ENCODE peak calls at places on chromosomes 2 and 18, in six cellular contexts. A is GM12878, B is A549, G is upper lobe of left lung, F is K562, Z is HepG2. I is an unnamed sample.
A peak's percentile ranks its signal among the peaks of the same experiment; 100 is the strongest.

GRCh38 chr2:58709687-58710354 is 468.7 kb upstream of the FANCL start:
- ATAC-seq in B (peak; percentile 42), A (no peak), Z (no peak), F (peak; percentile 65), G (no peak), I (no peak)

GRCh38 chr2:38723173-38723572 is 28.0 kb downstream of the SRSF7 start:
- ATAC-seq in Z (no peak), B (no peak), F (no peak), G (no peak), A (peak; percentile 69), I (no peak)

GRCh38 chr2:62149708-62150107 is 46.2 kb upstream of the B3GNT2 start:
- ATAC-seq in Z (no peak), G (no peak), F (peak; percentile 69), A (peak; percentile 23), B (peak; percentile 89), I (peak; percentile 28)

GRCh38 chr2:129909648-129910418 is 69.6 kb upstream of the RAB6C start:
- ATAC-seq in B (no peak), G (no peak), F (no peak), A (no peak), Z (no peak), I (no peak)

GRCh38 chr2:68753318-68753717 is 18.7 kb downstream of the ARHGAP25 start:
- ATAC-seq in A (no peak), B (no peak), Z (no peak), G (no peak), F (no peak), I (no peak)

GRCh38 chr18:72056171-72056570 is 488.0 kb downstream of the CBLN2 start:
- ATAC-seq in B (no peak), A (no peak), G (no peak), Z (no peak), F (no peak), I (no peak)

GRCh38 chr2:154771664-154772284 is 73.3 kb downstream of the KCNJ3 start:
- ATAC-seq in G (no peak), F (no peak), Z (no peak), B (no peak), A (peak; percentile 21), I (no peak)

GRCh38 chr2:235212501-235212900 is 260.7 kb downstream of the SH3BP4 start:
- ATAC-seq in G (no peak), Z (no peak), A (no peak), F (no peak), B (no peak), I (no peak)

GRCh38 chr2:217897091-217897715 is 105.6 kb downstream of the TNS1 start:
- ATAC-seq in F (no peak), B (no peak), G (peak; percentile 32), A (no peak), Z (no peak), I (no peak)

GRCh38 chr2:189254268-189254883 is 74.8 kb upstream of the COL5A2 start:
- ATAC-seq in Z (peak; percentile 36), A (peak; percentile 45), G (no peak), B (peak; percentile 89), F (no peak), I (peak; percentile 82)

GRCh38 chr2:98882368-98882767 is 53.7 kb downstream of the CRACDL start:
- ATAC-seq in F (no peak), Z (no peak), G (no peak), A (no peak), B (no peak), I (no peak)

GRCh38 chr2:17355608-17356329 is 162.5 kb downstream of the RAD51AP2 start:
- ATAC-seq in B (peak; percentile 94), G (no peak), A (peak; percentile 92), F (no peak), Z (peak; percentile 77), I (no peak)

GRCh38 chr2:185738679-185739472 is at the start of gene FSIP2:
- ATAC-seq in F (peak; percentile 100), A (peak; percentile 98), G (peak; percentile 73), Z (peak; percentile 98), B (peak; percentile 35), I (peak; percentile 66)

GRCh38 chr2:101349893-101350662 is 37.2 kb downstream of the CREG2 start:
- ATAC-seq in Z (peak; percentile 91), A (peak; percentile 33), F (peak; percentile 40), B (peak; percentile 79), G (no peak), I (no peak)

GRCh38 chr2:234534515-234534914 is 37.6 kb upstream of the ARL4C start:
- ATAC-seq in Z (peak; percentile 96), F (no peak), A (no peak), G (no peak), B (no peak), I (no peak)

GRCh38 chr2:29920631-29921559 is 491 bp downstream of the ALK start:
- ATAC-seq in Z (peak; percentile 28), B (peak; percentile 75), F (peak; percentile 10), A (no peak), G (peak; percentile 8), I (peak; percentile 6)

GRCh38 chr2:70923378-70924015 is 12.2 kb upstream of the ATP6V1B1 start:
- ATAC-seq in Z (peak; percentile 28), F (peak; percentile 79), G (no peak), A (peak; percentile 61), B (peak; percentile 65), I (no peak)

GRCh38 chr18:23718243-23718720 is 29.0 kb downstream of the LAMA3 start:
- ATAC-seq in G (no peak), Z (no peak), B (no peak), F (peak; percentile 65), A (no peak), I (no peak)

GRCh38 chr2:70901235-70902066 is 34.2 kb upstream of the ATP6V1B1 start:
- ATAC-seq in A (peak; percentile 37), G (no peak), F (no peak), Z (peak; percentile 36), B (peak; percentile 58), I (no peak)

GRCh38 chr18:9404565-9405060 is 70.0 kb downstream of the TWSG1 start:
- ATAC-seq in F (peak; percentile 92), A (peak; percentile 59), B (no peak), Z (no peak), G (peak; percentile 26), I (peak; percentile 69)

GRCh38 chr2:26409785-26410184 is 8.1 kb downstream of the DRC1 start:
- ATAC-seq in Z (no peak), A (no peak), G (no peak), F (no peak), B (no peak), I (no peak)

GRCh38 chr2:8800821-8801220 is 36.6 kb downstream of the KIDINS220 start:
- ATAC-seq in F (no peak), B (no peak), G (no peak), Z (no peak), A (no peak), I (no peak)

GRCh38 chr2:38615237-38615636 is 12.5 kb upstream of the HNRNPLL start:
- ATAC-seq in B (no peak), F (no peak), A (no peak), Z (no peak), G (no peak), I (no peak)

DNA sequence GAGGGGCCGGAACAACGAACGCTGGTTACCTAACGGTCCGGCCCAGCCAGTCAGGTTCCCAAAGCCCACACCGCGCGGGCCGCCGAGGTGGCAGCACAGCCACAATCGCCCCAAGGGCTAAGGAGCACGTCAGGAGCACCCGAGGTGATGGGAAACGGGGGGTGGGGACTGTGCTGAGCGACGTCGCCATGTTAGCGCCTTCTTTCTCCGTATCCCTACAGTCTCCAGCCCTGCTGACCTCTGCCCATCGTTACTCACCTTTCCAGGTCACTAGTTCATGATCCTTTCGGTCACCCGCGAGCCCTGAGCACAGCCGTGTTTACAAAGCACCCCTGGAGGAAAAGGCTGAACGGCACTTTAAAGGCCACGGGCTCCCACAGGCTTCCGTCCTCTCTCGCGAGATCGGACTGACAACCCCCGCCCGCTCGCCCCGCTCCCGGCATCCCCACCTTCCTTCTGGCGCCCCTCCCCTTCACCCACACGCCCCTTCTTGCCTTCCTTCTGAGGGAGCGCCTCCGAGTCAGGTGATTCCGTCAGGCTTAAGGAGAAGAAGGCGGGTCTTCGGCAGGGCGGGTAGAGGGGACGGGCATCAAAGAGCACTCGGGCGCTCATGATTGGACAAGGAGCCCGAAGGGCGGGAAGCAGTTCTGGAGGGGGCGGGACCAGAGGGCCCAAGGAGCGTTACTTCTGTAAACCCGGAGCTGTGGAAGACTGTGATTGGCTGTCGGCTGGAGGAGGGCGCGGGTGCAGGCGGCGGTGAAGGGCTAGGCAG is at the start of gene ATF2:
- ATAC-seq in G (peak; percentile 99), F (peak; percentile 88), Z (peak; percentile 93), A (peak; percentile 96), B (peak; percentile 97), I (peak; percentile 98)
- TF ChIP-seq POLR2A in G (peak; percentile 81), F (peak; percentile 97), Z (peak; percentile 98), A (peak; percentile 91), B (peak; percentile 62), I (peak; percentile 45)

GRCh38 chr2:66574701-66575624 is 140.0 kb downstream of the MEIS1 start:
- ATAC-seq in B (peak; percentile 71), Z (peak; percentile 61), A (no peak), G (no peak), F (peak; percentile 88), I (peak; percentile 47)
- TF ChIP-seq EP300 in B (no peak), Z (no peak), A (no peak), G (no peak), F (no peak), I (no peak)

GRCh38 chr2:51723716-51724115 is 691.8 kb upstream of the NRXN1 start:
- ATAC-seq in A (no peak), B (no peak), F (no peak), Z (no peak), G (no peak), I (no peak)
- TF ChIP-seq POLR2A in A (no peak), B (no peak), F (no peak), Z (no peak), G (no peak), I (no peak)

GRCh38 chr2:231640229-231640628 is 47.6 kb downstream of the TEX44 start:
- ATAC-seq in B (no peak), A (no peak), G (no peak), F (no peak), Z (no peak), I (no peak)

GRCh38 chr2:231644426-231644825 is 51.8 kb downstream of the TEX44 start:
- ATAC-seq in Z (no peak), B (no peak), F (no peak), A (no peak), G (no peak), I (no peak)

GRCh38 chr2:231643494-231643888 is 50.8 kb downstream of the TEX44 start:
- ATAC-seq in B (no peak), A (no peak), G (no peak), Z (no peak), F (no peak), I (no peak)

GRCh38 chr2:231640646-231641111 is 48.0 kb downstream of the TEX44 start:
- ATAC-seq in A (no peak), Z (peak; percentile 55), G (peak; percentile 68), F (peak; percentile 56), B (peak; percentile 52), I (peak; percentile 33)

DNA sequence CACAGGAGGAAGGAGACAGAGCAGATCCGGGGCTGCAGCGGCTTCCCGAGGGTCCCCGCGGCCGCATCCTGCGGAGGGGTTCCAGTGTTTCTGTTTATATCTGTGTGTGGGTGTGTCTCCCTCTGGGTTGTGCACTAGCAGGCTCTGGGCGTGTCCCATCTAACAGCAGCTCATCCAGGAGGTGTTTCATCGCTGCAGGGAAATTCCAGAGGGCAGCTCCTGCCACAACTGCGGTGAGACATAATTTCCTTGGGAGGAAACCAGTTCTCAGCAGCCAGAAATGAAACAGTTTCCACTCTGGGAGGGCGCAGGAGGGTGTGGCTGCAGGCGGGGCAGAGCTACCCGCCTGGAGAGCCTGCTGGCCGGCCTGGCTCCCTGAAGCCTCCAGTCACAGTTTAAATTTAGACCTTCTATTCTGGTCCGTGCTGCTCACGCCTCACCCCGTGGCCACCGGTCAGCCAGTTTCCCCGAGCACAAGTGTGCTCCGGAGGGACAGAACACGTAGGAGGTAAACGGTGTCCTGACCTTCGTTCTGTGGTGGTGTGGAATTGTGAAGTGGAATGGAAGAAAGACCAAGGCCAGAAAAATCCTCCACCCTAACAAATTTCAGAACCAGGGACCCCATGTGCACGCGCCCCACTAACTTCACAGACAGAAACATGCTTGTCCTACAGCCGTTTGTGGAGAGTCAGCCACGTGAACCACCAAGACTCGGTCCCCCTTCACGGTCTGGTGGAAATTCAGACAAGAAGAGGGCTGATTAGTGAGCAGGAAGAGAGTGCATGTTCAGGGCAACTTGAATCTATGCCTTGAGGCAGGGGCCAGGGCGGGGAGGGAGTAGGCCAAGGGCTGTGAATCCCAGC is 50.2 kb downstream of the TEX44 start:
- ATAC-seq in Z (peak; percentile 76), A (peak; percentile 90), B (peak; percentile 93), G (peak; percentile 93), F (peak; percentile 83), I (peak; percentile 96)
- TF ChIP-seq EP300 in Z (no peak), A (no peak), B (no peak), G (peak; percentile 92), F (no peak), I (peak; percentile 41)

I was measured in gastroesophageal sphincter.